ENCODE peak calls at places on chromosomes 2 and 18, in ten cellular contexts. D, U, I, M, B, S, W, C, T and F are unnamed samples.

GRCh38 chr18:59231877-59232276 is 11.9 kb downstream of the GRP start:
- DNase-seq in W (no peak), C (no peak), U (no peak), S (peak; percentile 22), M (no peak), T (no peak), I (no peak), D (no peak), B (no peak), F (no peak)

GRCh38 chr2:168645696-168646095 is 156.7 kb upstream of the NOSTRIN start:
- DNase-seq in I (no peak), S (no peak), U (no peak), C (no peak), T (no peak), B (no peak), M (no peak), D (no peak), W (no peak), F (no peak)

GRCh38 chr2:105376010-105376409 is 22.8 kb downstream of the FHL2 start:
- DNase-seq in M (no peak), U (no peak), C (no peak), D (no peak), T (no peak), S (no peak), I (no peak), B (no peak), W (no peak), F (no peak)

GRCh38 chr18:47795448-47795843 is 135.0 kb downstream of the SMAD2 start:
- DNase-seq in B (peak; percentile 5), T (no peak), D (no peak), U (no peak), S (no peak), M (no peak), C (no peak), W (no peak), I (no peak), F (no peak)

GRCh38 chr18:77059294-77059916 is 73.2 kb downstream of the MBP start:
- DNase-seq in B (peak; percentile 83), M (peak; percentile 46), C (no peak), D (no peak), T (no peak), W (no peak), S (no peak), I (peak; percentile 34), U (no peak), F (no peak)

GRCh38 chr18:22223263-22223960 is 54.0 kb downstream of the GATA6 start:
- DNase-seq in S (no peak), B (peak; percentile 96), C (no peak), U (peak; percentile 93), W (peak; percentile 72), T (peak; percentile 77), D (peak; percentile 39), M (no peak), I (no peak), F (no peak)

GRCh38 chr2:165793161-165793778 is 777 bp downstream of the GALNT3 start:
- DNase-seq in U (no peak), M (peak; percentile 39), C (no peak), B (no peak), W (peak; percentile 73), D (no peak), I (peak; percentile 35), T (no peak), S (no peak), F (peak; percentile 19)

GRCh38 chr18:74722237-74722636 is 124.6 kb downstream of the ZNF407 start:
- DNase-seq in C (no peak), S (no peak), W (no peak), I (no peak), U (no peak), M (no peak), D (no peak), B (peak; percentile 71), T (no peak), F (no peak)

DNA sequence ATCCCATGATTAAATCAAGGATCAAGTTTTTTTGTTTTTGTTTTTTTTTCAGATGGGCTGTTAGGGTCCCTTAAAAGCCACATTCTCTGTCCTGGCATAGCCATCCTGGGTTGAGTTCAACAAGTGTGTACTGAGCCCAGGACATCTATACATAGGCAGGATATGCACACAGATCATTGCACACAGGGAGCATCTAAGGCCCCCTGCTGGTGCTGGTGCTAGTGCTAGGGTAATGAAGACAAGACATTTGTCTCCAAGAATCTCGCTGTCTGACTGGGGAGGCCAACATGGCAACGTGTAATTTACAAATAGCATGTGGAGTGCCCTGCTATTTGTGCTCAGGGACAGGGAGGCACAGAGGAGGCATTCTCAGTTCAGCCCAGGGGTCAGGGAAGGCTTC is 124.5 kb downstream of the VAPA start:
- DNase-seq in T (no peak), I (no peak), W (no peak), M (no peak), B (no peak), D (no peak), U (peak; percentile 16), S (no peak), C (no peak), F (no peak)
- TF ChIP-seq CTCF in T (no peak), I (no peak), W (no peak), M (no peak), B (no peak), D (no peak), U (no peak), S (no peak), C (no peak), F (no peak)

GRCh38 chr2:201188449-201188848 is 5.5 kb downstream of the CASP10 start:
- DNase-seq in D (no peak), B (no peak), U (no peak), C (no peak), M (no peak), W (no peak), T (no peak), I (no peak), S (no peak), F (no peak)

GRCh38 chr2:201183373-201183742 is 417 bp downstream of the CASP10 start:
- DNase-seq in U (no peak), B (no peak), M (no peak), S (no peak), T (no peak), C (no peak), I (no peak), W (no peak), D (no peak), F (no peak)

GRCh38 chr2:201180010-201180409 is 2.9 kb upstream of the CASP10 start:
- DNase-seq in D (no peak), W (no peak), I (no peak), C (no peak), U (no peak), M (no peak), T (no peak), B (peak; percentile 8), S (no peak), F (no peak)

GRCh38 chr2:201185863-201186262 is 2.9 kb downstream of the CASP10 start:
- DNase-seq in M (no peak), S (no peak), B (no peak), D (no peak), T (no peak), W (no peak), U (no peak), C (no peak), I (no peak), F (no peak)

DNA sequence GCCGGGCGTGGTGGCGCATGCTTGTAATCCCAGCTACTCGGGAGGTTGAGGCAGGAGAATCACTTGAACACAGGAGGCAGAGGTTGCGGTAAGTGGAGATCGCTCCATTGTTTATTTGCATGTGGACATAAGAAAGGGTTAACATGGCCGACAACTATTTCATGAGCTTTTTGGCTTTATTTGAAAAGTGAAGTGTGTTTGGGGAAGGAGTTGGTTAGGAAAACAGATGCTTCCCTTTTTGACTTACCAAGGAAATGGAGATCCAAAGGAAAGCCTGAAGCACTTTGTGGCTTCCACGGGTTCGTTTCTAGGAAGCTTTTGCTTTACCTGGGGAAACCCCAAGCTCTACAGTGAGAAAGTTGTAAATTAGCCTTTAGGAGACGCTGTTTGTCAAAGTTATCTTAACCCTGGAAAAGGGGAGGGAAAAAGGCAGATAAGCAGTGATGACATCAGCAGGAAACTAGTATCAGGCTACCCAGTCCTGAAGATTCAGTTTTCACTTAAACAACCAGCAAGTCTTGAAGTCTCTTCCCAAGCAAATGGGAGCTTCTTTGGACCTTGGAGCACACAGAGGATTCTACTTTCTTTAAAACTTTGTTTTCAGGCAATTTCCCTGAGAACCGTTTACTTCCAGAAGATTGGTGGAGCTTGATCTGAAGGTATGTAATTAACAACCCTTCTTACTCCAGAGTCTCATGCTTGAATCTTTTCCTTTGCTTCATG is at the start of gene CASP10:
- DNase-seq in D (no peak), S (no peak), T (no peak), I (no peak), U (no peak), B (peak; percentile 73), W (peak; percentile 22), M (peak; percentile 69), C (no peak), F (peak; percentile 67)
- TF ChIP-seq CTCF in D (peak; percentile 43), S (peak; percentile 26), T (peak; percentile 60), I (no peak), U (no peak), B (peak; percentile 42), W (peak; percentile 34), M (peak; percentile 42), C (peak; percentile 35), F (peak; percentile 62)

GRCh38 chr2:216134958-216135541 is 25.9 kb downstream of the XRCC5 start:
- DNase-seq in T (no peak), S (no peak), D (no peak), M (no peak), W (no peak), U (no peak), C (no peak), I (no peak), B (no peak), F (no peak)
- TF ChIP-seq CTCF in T (no peak), S (no peak), D (no peak), M (no peak), W (no peak), U (no peak), C (no peak), I (no peak), B (no peak), F (no peak)

GRCh38 chr2:2546046-2546445 is 215.0 kb upstream of the MYT1L start:
- DNase-seq in D (no peak), B (no peak), T (no peak), S (no peak), M (no peak), U (no peak), I (no peak), C (no peak), W (no peak), F (no peak)

GRCh38 chr2:2540406-2540805 is 209.3 kb upstream of the MYT1L start:
- DNase-seq in W (no peak), T (no peak), S (no peak), I (no peak), M (no peak), C (no peak), B (no peak), D (no peak), U (no peak), F (no peak)

GRCh38 chr2:2542316-2542715 is 211.2 kb upstream of the MYT1L start:
- DNase-seq in B (no peak), T (no peak), S (no peak), I (no peak), C (no peak), M (no peak), D (no peak), U (no peak), W (no peak), F (no peak)

GRCh38 chr2:2547451-2547850 is 216.4 kb upstream of the MYT1L start:
- DNase-seq in I (no peak), C (no peak), D (no peak), U (no peak), S (no peak), B (no peak), M (no peak), W (no peak), T (no peak), F (no peak)

DNA sequence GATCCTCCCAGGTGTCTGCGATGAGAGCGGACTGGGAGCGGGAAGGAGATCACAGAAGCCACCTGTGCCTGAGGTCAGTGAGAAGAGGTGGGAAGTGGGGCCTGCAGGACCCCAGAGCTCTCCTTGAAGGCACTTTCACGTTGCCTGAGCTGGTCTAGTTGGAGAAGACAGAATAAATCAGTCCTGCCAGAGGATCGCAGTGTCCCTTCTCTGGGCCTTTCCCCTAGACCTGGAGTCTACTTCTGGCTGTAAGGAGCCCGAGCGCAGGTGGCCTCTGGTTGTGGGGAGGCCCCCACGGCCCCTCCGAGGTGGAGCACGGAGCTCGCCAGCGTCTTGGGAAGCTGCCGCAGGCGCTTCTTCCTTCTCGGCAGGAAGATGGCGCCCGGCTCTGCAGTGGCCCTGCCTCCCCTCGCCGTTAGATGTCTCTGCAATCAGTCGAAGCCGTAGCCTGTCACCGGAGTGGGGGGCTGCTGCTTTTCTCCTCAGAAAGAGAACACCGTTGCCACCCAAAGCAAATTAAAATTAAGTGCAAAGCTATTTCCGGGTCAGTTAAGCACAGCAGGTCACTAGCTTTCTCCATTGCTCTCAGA is 212.0 kb upstream of the MYT1L start:
- DNase-seq in I (peak; percentile 60), B (no peak), S (no peak), W (no peak), U (no peak), C (no peak), T (no peak), M (no peak), D (no peak), F (no peak)
- TF ChIP-seq CTCF in I (no peak), B (no peak), S (no peak), W (no peak), U (no peak), C (no peak), T (no peak), M (no peak), D (no peak), F (no peak)